ENCODE peak calls at places on chromosomes 3 and 15, in four cellular contexts. W, V, S and L are unnamed samples.

GRCh38 chr15:43955140-43955539 is 128.3 kb downstream of the WDR76 start:
- DNase-seq in V (no peak), S (no peak), W (no peak), L (peak; percentile 86)

GRCh38 chr3:73603771-73604171 is 21.0 kb downstream of the PDZRN3 start:
- DNase-seq in W (no peak), S (no peak), V (peak; percentile 34), L (no peak)

GRCh38 chr3:123424999-123425386 is 23.9 kb downstream of the ADCY5 start:
- DNase-seq in W (no peak), S (no peak), V (no peak), L (no peak)

GRCh38 chr15:43370310-43370974 is 401 bp downstream of the ZSCAN29 start:
- DNase-seq in V (peak; percentile 54), W (no peak), S (peak; percentile 3), L (no peak)

GRCh38 chr15:43943511-43943910 is 116.7 kb downstream of the WDR76 start:
- DNase-seq in W (no peak), V (peak; percentile 63), S (no peak), L (peak; percentile 76)

GRCh38 chr3:159669024-159669476 is 319.6 kb upstream of the IL12A start:
- DNase-seq in W (no peak), S (no peak), V (no peak), L (no peak)

GRCh38 chr3:116005404-116005803 is 382.1 kb downstream of the GAP43 start:
- DNase-seq in V (peak; percentile 80), S (no peak), W (no peak), L (peak; percentile 95)

GRCh38 chr15:82951472-82952155 is 906 bp downstream of the HOMER2 start:
- DNase-seq in W (no peak), S (no peak), V (peak; percentile 40), L (no peak)

GRCh38 chr3:17518189-17519059 is 224.0 kb downstream of the TBC1D5 start:
- DNase-seq in S (no peak), V (no peak), W (no peak), L (no peak)

GRCh38 chr3:59796486-59796885 is 746.7 kb upstream of the CFAP20DC start:
- DNase-seq in V (peak; percentile 44), W (no peak), S (no peak), L (no peak)

GRCh38 chr3:13477946-13478345 is 2.2 kb upstream of the HDAC11 start:
- DNase-seq in V (no peak), S (no peak), W (no peak), L (no peak)

GRCh38 chr15:73771380-73772095 is 18.4 kb upstream of the INSYN1 start:
- DNase-seq in S (no peak), W (no peak), V (no peak), L (no peak)

GRCh38 chr3:129594907-129595390 is 11.5 kb downstream of the PLXND1 start:
- DNase-seq in S (no peak), V (no peak), W (no peak), L (no peak)

GRCh38 chr3:112654492-112654891 is 13.5 kb upstream of the CCDC80 start:
- DNase-seq in W (no peak), S (no peak), V (no peak), L (no peak)

GRCh38 chr3:134898315-134898714 is 103.3 kb downstream of the EPHB1 start:
- DNase-seq in W (no peak), S (no peak), V (no peak), L (no peak)

GRCh38 chr15:64532515-64532914 is 72.1 kb downstream of the ZNF609 start:
- DNase-seq in S (no peak), V (no peak), W (no peak), L (no peak)

GRCh38 chr3:112646623-112647022 is 5.7 kb upstream of the CCDC80 start:
- DNase-seq in V (no peak), S (no peak), W (no peak), L (peak; percentile 87)

GRCh38 chr3:34483290-34483887 is 685.0 kb downstream of the PDCD6IP start:
- DNase-seq in V (no peak), W (no peak), S (no peak), L (peak; percentile 31)

GRCh38 chr3:37198996-37199395 is 24.6 kb upstream of the LRRFIP2 start:
- DNase-seq in W (no peak), S (no peak), V (no peak), L (no peak)

GRCh38 chr15:77014137-77015081 is 19.5 kb downstream of the PSTPIP1 start:
- DNase-seq in S (no peak), W (no peak), V (no peak), L (no peak)

GRCh38 chr15:67130673-67131601 is 65.5 kb downstream of the SMAD3 start:
- DNase-seq in W (no peak), V (peak; percentile 68), S (no peak), L (no peak)

GRCh38 chr3:134896141-134896540 is 101.1 kb downstream of the EPHB1 start:
- DNase-seq in S (no peak), W (no peak), V (no peak), L (no peak)

GRCh38 chr3:47261301-47261700 is 21.3 kb downstream of the KIF9 start:
- DNase-seq in S (no peak), V (peak; percentile 35), W (no peak), L (no peak)

GRCh38 chr3:535566-536416 is 339.2 kb downstream of the CHL1 start:
- DNase-seq in W (no peak), V (no peak), S (no peak), L (peak; percentile 7)

GRCh38 chr15:82539690-82540054 is 585 bp downstream of the RPS17 start:
- DNase-seq in W (no peak), S (no peak), V (peak; percentile 21), L (peak; percentile 24)

GRCh38 chr3:131221731-131222130 is 159.8 kb upstream of the NUDT16 start:
- DNase-seq in S (no peak), W (no peak), V (peak; percentile 63), L (peak; percentile 48)